ENCODE peak calls at places on chromosomes 1 and 21, in four cellular contexts. One of them, this sample, is unnamed.

GRCh38 chr1:222071313-222071886 is 329.5 kb upstream of the DUSP10 start:
- DNase-seq in K562: no peak
- DNase-seq in HCT116: no peak
- DNase-seq in HepG2: no peak
- DNase-seq in this sample: no peak

GRCh38 chr1:234437423-234438171 is 41.4 kb downstream of the TARBP1 start:
- DNase-seq in K562: no peak
- DNase-seq in HCT116: no peak
- DNase-seq in HepG2: peak
- DNase-seq in this sample: no peak

GRCh38 chr1:160474392-160475242 is 48.4 kb downstream of the SLAMF6 start:
- DNase-seq in K562: no peak
- DNase-seq in HCT116: no peak
- DNase-seq in HepG2: no peak
- DNase-seq in this sample: no peak

GRCh38 chr1:105793541-105794146 is 1262.8 kb upstream of the PRMT6 start:
- DNase-seq in K562: peak
- DNase-seq in HCT116: no peak
- DNase-seq in HepG2: peak
- DNase-seq in this sample: peak

GRCh38 chr21:31744162-31744800 is 12.4 kb upstream of the SCAF4 start:
- DNase-seq in K562: no peak
- DNase-seq in HCT116: no peak
- DNase-seq in HepG2: no peak
- DNase-seq in this sample: no peak

GRCh38 chr1:20626098-20626427 is 7.2 kb upstream of the PINK1 start:
- DNase-seq in K562: no peak
- DNase-seq in HCT116: no peak
- DNase-seq in HepG2: no peak
- DNase-seq in this sample: no peak

GRCh38 chr1:46539968-46540367 is 11.5 kb downstream of the KNCN start:
- DNase-seq in K562: no peak
- DNase-seq in HCT116: no peak
- DNase-seq in HepG2: no peak
- DNase-seq in this sample: peak

GRCh38 chr21:45224189-45224938 is 63.3 kb downstream of the POFUT2 start:
- DNase-seq in K562: no peak
- DNase-seq in HCT116: no peak
- DNase-seq in HepG2: no peak
- DNase-seq in this sample: no peak

GRCh38 chr1:2643414-2644077 is 10.7 kb upstream of the MMEL1 start:
- DNase-seq in K562: no peak
- DNase-seq in HCT116: no peak
- DNase-seq in HepG2: no peak
- DNase-seq in this sample: no peak

GRCh38 chr1:238658766-238659165 is 727.6 kb upstream of the CHRM3 start:
- DNase-seq in K562: no peak
- DNase-seq in HCT116: no peak
- DNase-seq in HepG2: no peak
- DNase-seq in this sample: no peak

GRCh38 chr1:111358964-111359363 is 68.3 kb downstream of the CHIA start:
- DNase-seq in K562: no peak
- DNase-seq in HCT116: no peak
- DNase-seq in HepG2: no peak
- DNase-seq in this sample: no peak
- TF ChIP-seq TCF7L2 in K562: no peak
- TF ChIP-seq TCF7L2 in HCT116: no peak
- TF ChIP-seq TCF7L2 in HepG2: no peak
- TF ChIP-seq TCF7L2 in this sample: no peak

GRCh38 chr1:12505176-12505575 is 112.8 kb downstream of the DHRS3 start:
- DNase-seq in K562: no peak
- DNase-seq in HCT116: no peak
- DNase-seq in HepG2: no peak
- DNase-seq in this sample: no peak

GRCh38 chr1:12499574-12500245 is 118.3 kb downstream of the DHRS3 start:
- DNase-seq in K562: no peak
- DNase-seq in HCT116: no peak
- DNase-seq in HepG2: no peak
- DNase-seq in this sample: no peak

GRCh38 chr1:12503709-12504108 is 114.3 kb downstream of the DHRS3 start:
- DNase-seq in K562: no peak
- DNase-seq in HCT116: no peak
- DNase-seq in HepG2: no peak
- DNase-seq in this sample: no peak

GRCh38 chr1:12502300-12503109 is 115.5 kb downstream of the DHRS3 start:
- DNase-seq in K562: no peak
- DNase-seq in HCT116: no peak
- DNase-seq in HepG2: no peak
- DNase-seq in this sample: no peak

GRCh38 chr1:12501661-12502060 is 116.3 kb downstream of the DHRS3 start:
- DNase-seq in K562: no peak
- DNase-seq in HCT116: no peak
- DNase-seq in HepG2: no peak
- DNase-seq in this sample: no peak
- TF ChIP-seq TCF7L2 in K562: no peak
- TF ChIP-seq TCF7L2 in HCT116: peak
- TF ChIP-seq TCF7L2 in HepG2: no peak
- TF ChIP-seq TCF7L2 in this sample: no peak

DNA sequence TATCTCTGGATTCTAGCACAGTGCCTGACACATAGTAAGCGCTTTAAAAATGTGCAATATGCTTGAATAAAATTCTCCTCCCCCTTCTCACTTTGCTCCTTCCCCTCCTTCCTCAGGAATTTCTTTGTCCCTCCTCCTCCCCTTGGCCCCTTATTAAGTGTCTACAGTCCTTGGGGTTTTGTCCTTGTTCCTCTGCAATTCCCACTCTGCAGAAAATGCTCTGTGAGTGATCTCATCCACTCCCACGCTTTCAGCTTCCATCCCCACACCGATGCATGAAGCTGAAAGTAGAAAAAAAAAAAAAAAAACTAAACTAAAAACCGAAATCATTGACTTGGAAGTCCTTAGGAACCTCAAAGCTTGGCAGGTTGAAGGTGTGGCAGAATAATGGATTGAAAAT is 273.6 kb downstream of the RRAGC start:
- DNase-seq in K562: no peak
- DNase-seq in HCT116: no peak
- DNase-seq in HepG2: no peak
- DNase-seq in this sample: no peak
- TF ChIP-seq TCF7L2 in K562: no peak
- TF ChIP-seq TCF7L2 in HCT116: no peak
- TF ChIP-seq TCF7L2 in HepG2: no peak
- TF ChIP-seq TCF7L2 in this sample: no peak

GRCh38 chr1:235683653-235684052 is 34.1 kb upstream of the GNG4 start:
- DNase-seq in K562: no peak
- DNase-seq in HCT116: no peak
- DNase-seq in HepG2: no peak
- DNase-seq in this sample: no peak

GRCh38 chr1:235682216-235682615 is 32.6 kb upstream of the GNG4 start:
- DNase-seq in K562: no peak
- DNase-seq in HCT116: no peak
- DNase-seq in HepG2: no peak
- DNase-seq in this sample: no peak

GRCh38 chr1:235679005-235679404 is 29.4 kb upstream of the GNG4 start:
- DNase-seq in K562: no peak
- DNase-seq in HCT116: no peak
- DNase-seq in HepG2: peak
- DNase-seq in this sample: no peak

GRCh38 chr1:235675152-235675890 is 25.7 kb upstream of the GNG4 start:
- DNase-seq in K562: no peak
- DNase-seq in HCT116: no peak
- DNase-seq in HepG2: peak
- DNase-seq in this sample: no peak

GRCh38 chr1:235679644-235680043 is 30.1 kb upstream of the GNG4 start:
- DNase-seq in K562: no peak
- DNase-seq in HCT116: no peak
- DNase-seq in HepG2: no peak
- DNase-seq in this sample: no peak
- TF ChIP-seq TCF7L2 in K562: no peak
- TF ChIP-seq TCF7L2 in HCT116: no peak
- TF ChIP-seq TCF7L2 in HepG2: no peak
- TF ChIP-seq TCF7L2 in this sample: no peak

DNA sequence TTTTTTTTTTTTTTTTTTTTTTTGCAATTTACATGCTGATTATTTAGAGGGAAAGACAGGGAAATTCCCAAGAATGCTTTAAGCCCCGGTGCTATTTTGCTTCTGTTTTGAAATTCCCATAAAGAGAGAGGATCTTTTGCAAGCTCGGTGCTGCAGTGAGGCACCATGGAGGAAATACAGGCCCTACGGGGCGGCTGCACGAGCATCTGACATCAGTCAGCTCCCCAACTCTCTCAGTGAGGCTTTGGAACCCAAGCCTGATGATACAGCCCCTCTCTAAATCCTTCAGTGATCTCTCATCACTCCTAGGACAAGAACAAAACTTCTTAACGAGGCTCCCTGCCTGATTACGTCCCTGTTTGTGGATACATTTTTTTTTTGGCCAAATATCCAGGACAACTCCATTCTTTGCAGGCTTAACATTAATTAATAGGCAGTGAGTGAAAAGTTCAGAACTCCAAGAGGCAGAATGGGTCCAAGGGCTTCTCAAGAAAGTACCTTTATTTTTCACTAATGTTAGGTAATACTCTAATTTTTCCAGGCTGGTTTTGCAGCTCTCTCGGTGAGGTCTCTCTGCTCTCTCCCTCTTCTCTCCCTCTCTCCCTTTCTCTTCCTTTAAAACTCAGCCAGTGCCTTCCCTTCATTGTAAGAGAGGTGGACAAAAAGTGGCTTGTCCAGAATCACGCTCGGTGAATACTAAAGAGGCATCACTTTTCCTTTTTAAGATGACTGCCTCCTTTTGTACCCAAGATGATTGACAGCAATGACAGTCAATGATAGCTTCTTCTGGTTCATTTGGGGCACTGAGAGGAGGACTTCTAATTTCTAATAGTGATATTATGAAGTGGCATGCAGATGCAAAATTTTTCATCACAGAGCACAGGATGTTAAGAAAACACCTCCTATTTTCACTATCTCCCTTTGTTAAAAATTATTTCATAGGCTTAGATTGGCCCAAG is 1.1 kb upstream of the CHI3L1 start:
- DNase-seq in K562: no peak
- DNase-seq in HCT116: no peak
- DNase-seq in HepG2: no peak
- DNase-seq in this sample: no peak
- TF ChIP-seq TCF7L2 in K562: no peak
- TF ChIP-seq TCF7L2 in HCT116: no peak
- TF ChIP-seq TCF7L2 in HepG2: no peak
- TF ChIP-seq TCF7L2 in this sample: no peak

DNA sequence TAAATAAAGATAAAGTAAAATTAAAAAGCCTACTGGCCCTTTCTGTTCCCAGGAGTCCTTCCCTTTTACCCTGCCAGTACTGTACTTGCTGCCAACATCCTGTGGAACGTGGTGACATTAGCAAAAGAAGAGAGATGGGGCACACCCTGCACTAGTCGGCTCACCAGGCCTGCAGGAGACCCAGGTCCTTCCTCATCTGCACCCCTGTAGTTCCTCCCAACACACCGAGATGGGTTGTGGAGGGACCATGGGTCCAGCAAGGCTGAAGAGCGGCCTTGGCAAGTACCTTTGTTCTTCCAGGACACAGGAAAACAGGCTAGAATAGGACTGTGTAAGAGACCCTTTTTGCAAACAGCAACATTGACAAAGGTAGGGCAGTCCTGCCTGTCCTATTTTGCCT is 98.7 kb upstream of the TMPRSS2 start:
- DNase-seq in K562: no peak
- DNase-seq in HCT116: no peak
- DNase-seq in HepG2: no peak
- DNase-seq in this sample: no peak
- TF ChIP-seq TCF7L2 in K562: no peak
- TF ChIP-seq TCF7L2 in HCT116: no peak
- TF ChIP-seq TCF7L2 in HepG2: no peak
- TF ChIP-seq TCF7L2 in this sample: no peak

GRCh38 chr1:43853161-43853921 is 80.3 kb upstream of the ARTN start:
- DNase-seq in K562: peak
- DNase-seq in HCT116: no peak
- DNase-seq in HepG2: no peak
- DNase-seq in this sample: no peak
- TF ChIP-seq TCF7L2 in K562: no peak
- TF ChIP-seq TCF7L2 in HCT116: no peak
- TF ChIP-seq TCF7L2 in HepG2: no peak
- TF ChIP-seq TCF7L2 in this sample: no peak